ENCODE peak calls at places on chromosomes 4 and X, in four cellular contexts. E, M, G and V are unnamed samples.

GRCh38 chrX:153564047-153564606 is 34.8 kb downstream of the CCNQ start:
- DNase-seq in E (no peak), M (no peak), G (no peak), V (no peak)

GRCh38 chr4:139581096-139581495 is 25.1 kb upstream of the SETD7 start:
- DNase-seq in E (no peak), M (no peak), G (no peak), V (no peak)

GRCh38 chr4:26161030-26161824 is 159.6 kb upstream of the RBPJ start:
- DNase-seq in E (no peak), M (no peak), G (no peak), V (no peak)

GRCh38 chr4:1982124-1983052 is 26.4 kb downstream of the NELFA start:
- DNase-seq in E (no peak), M (no peak), G (no peak), V (no peak)

GRCh38 chr4:8435656-8436121 is 4.8 kb downstream of the ACOX3 start:
- DNase-seq in E (no peak), M (no peak), G (peak; percentile 74), V (no peak)

GRCh38 chr4:153249199-153250154 is 45.2 kb downstream of the TRIM2 start:
- DNase-seq in E (peak; percentile 50), M (peak; percentile 79), G (peak; percentile 87), V (peak; percentile 88)

GRCh38 chrX:13428055-13428786 is 108.4 kb upstream of the ATXN3L start:
- DNase-seq in E (no peak), M (no peak), G (no peak), V (no peak)

GRCh38 chr4:71338846-71339593 is at the start of gene SLC4A4:
- DNase-seq in E (no peak), M (no peak), G (no peak), V (no peak)

GRCh38 chr4:2247128-2248043 is 5.5 kb upstream of the HAUS3 start:
- DNase-seq in E (no peak), M (peak; percentile 13), G (peak; percentile 3), V (peak; percentile 18)

GRCh38 chrX:33970028-33970932 is 161.8 kb downstream of the FAM47A start:
- DNase-seq in E (no peak), M (no peak), G (peak; percentile 7), V (no peak)

GRCh38 chr4:1871471-1872021 is 353 bp downstream of the NSD2 start:
- DNase-seq in E (no peak), M (peak; percentile 49), G (peak; percentile 32), V (peak; percentile 63)

GRCh38 chr4:102438873-102439614 is 62.1 kb upstream of the NFKB1 start:
- DNase-seq in E (no peak), M (peak; percentile 30), G (no peak), V (no peak)